ENCODE peak calls at places on chromosomes 7 and 10, in seven cellular contexts. H is H9, D is IMR-90, P is mesendoderm, E is H1, T is trophoblast cell, F is mesenchymal stem cell. I is an unnamed sample.

GRCh38 chr7:80147543-80148376 is 13.1 kb downstream of the GNAI1 start:
- DNase-seq in H (no peak), D (peak; percentile 87), P (no peak), E (no peak), T (peak; percentile 95), F (peak; percentile 87), I (no peak)

GRCh38 chr7:51175316-51175991 is 141.2 kb downstream of the COBL start:
- DNase-seq in H (peak; percentile 67), D (no peak), P (peak; percentile 57), E (no peak), T (no peak), F (no peak), I (no peak)

GRCh38 chr10:116787893-116788665 is 45.7 kb upstream of the HSPA12A start:
- DNase-seq in H (peak; percentile 89), D (peak; percentile 69), P (peak; percentile 81), E (peak; percentile 98), T (peak; percentile 67), F (peak; percentile 61), I (peak; percentile 77)

GRCh38 chr7:50467817-50468610 is 17.9 kb upstream of the FIGNL1 start:
- DNase-seq in H (peak; percentile 81), D (peak; percentile 58), P (peak; percentile 77), E (peak; percentile 92), T (peak; percentile 89), F (peak; percentile 67), I (peak; percentile 64)

GRCh38 chr10:33955676-33956075 is 621.2 kb upstream of the NRP1 start:
- DNase-seq in H (no peak), D (peak; percentile 20), P (no peak), E (no peak), T (no peak), F (no peak), I (no peak)

GRCh38 chr7:83827036-83827435 is 178.1 kb upstream of the SEMA3E start:
- DNase-seq in H (no peak), D (no peak), P (no peak), E (no peak), T (no peak), F (no peak), I (no peak)

GRCh38 chr10:104326991-104327610 is 11.2 kb downstream of the ITPRIP start:
- DNase-seq in H (no peak), D (no peak), P (no peak), E (no peak), T (no peak), F (no peak), I (no peak)

GRCh38 chr7:922334-923107 is 32.0 kb downstream of the ADAP1 start:
- DNase-seq in H (no peak), D (no peak), P (no peak), E (no peak), T (no peak), F (no peak), I (no peak)

GRCh38 chr7:37942934-37943610 is 22.6 kb downstream of the EPDR1 start:
- DNase-seq in H (peak; percentile 76), D (no peak), P (peak; percentile 72), E (peak; percentile 53), T (no peak), F (peak; percentile 18), I (peak; percentile 6)

GRCh38 chr10:53209941-53210611 is 437.5 kb upstream of the MBL2 start:
- DNase-seq in H (peak; percentile 38), D (peak; percentile 4), P (peak; percentile 85), E (no peak), T (peak; percentile 66), F (peak; percentile 29), I (no peak)

GRCh38 chr7:75650062-75650461 is 88.7 kb downstream of the HIP1 start:
- DNase-seq in H (peak; percentile 67), D (no peak), P (peak; percentile 53), E (peak; percentile 59), T (no peak), F (peak; percentile 22), I (no peak)

GRCh38 chr7:54253036-54253373 is 289.2 kb upstream of the VSTM2A start:
- DNase-seq in H (no peak), D (no peak), P (no peak), E (no peak), T (no peak), F (no peak), I (no peak)

GRCh38 chr7:44307301-44307900 is 18.0 kb downstream of the CAMK2B start:
- DNase-seq in H (peak; percentile 65), D (peak; percentile 19), P (peak; percentile 77), E (peak; percentile 49), T (no peak), F (peak; percentile 55), I (no peak)

GRCh38 chr10:1074748-1075358 is 18.7 kb downstream of the WDR37 start:
- DNase-seq in H (no peak), D (no peak), P (peak; percentile 30), E (peak; percentile 37), T (peak; percentile 14), F (no peak), I (no peak)

GRCh38 chr10:102154466-102155116 is 2.4 kb downstream of the NOLC1 start:
- DNase-seq in H (no peak), D (no peak), P (no peak), E (no peak), T (peak; percentile 90), F (no peak), I (no peak)

GRCh38 chr10:131117416-131118212 is 193.9 kb downstream of the TCERG1L start:
- DNase-seq in H (no peak), D (no peak), P (no peak), E (no peak), T (no peak), F (no peak), I (no peak)

GRCh38 chr7:10104292-10104691 is 869.4 kb upstream of the PHF14 start:
- DNase-seq in H (no peak), D (no peak), P (peak; percentile 33), E (no peak), T (no peak), F (no peak), I (no peak)

GRCh38 chr10:126001579-126001978 is 105.2 kb downstream of the FANK1 start:
- DNase-seq in H (no peak), D (no peak), P (peak; percentile 34), E (no peak), T (peak; percentile 81), F (no peak), I (no peak)

GRCh38 chr7:125065546-125065945 is 135.9 kb upstream of the POT1 start:
- DNase-seq in H (no peak), D (no peak), P (no peak), E (no peak), T (no peak), F (no peak), I (no peak)

DNA sequence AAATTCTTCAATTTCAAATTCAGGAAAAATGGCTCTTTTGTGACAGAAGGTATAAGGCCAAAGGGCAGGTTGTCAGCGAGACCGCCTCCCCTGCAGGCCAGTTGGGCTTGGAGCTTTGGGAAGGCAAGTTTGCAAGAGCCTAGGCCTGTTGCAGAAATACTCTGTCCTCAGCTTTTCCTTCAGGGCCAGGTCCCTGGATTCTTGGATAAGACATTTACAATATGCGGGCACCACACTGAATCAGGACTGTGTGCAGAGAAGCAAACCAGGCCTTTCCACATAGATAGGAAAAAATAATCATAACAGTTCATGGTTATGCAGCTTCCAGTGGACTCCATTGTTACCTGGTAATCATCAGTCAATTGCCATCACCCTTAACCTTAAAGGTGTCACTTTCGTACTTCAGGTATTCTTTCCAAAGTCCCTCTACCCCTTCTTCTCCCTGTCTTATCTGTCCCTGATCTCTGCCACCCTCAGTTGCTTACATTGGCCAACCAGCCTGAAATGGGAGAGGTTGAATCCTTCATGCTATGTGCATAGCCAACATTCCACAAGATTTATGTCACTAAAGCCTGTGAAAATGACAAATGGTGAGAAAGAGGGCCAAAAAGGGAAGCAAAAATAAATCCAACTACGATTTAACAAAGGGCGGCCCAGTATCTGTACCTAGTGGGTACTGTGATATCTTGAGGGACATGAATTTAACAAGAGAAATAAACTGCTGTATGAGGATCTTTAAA is 304.5 kb upstream of the NFE2L3 start:
- DNase-seq in H (no peak), D (peak; percentile 33), P (peak; percentile 89), E (no peak), T (peak; percentile 89), F (peak; percentile 43), I (no peak)
- H2BK5ac ChIP-seq in H (no peak overlapping the region), D (no peak overlapping the region), P (no peak overlapping the region), E (no peak overlapping the region), T (peak overlapping the region; percentile 99), F (peak overlapping the region; percentile 90), I (no peak overlapping the region)

GRCh38 chr7:86949779-86950260 is 109.6 kb downstream of the ELAPOR2 start:
- DNase-seq in H (no peak), D (no peak), P (no peak), E (no peak), T (no peak), F (no peak), I (no peak)

GRCh38 chr7:86949052-86949778 is 110.2 kb downstream of the ELAPOR2 start:
- DNase-seq in H (peak; percentile 38), D (no peak), P (no peak), E (no peak), T (no peak), F (no peak), I (no peak)

GRCh38 chr7:86951895-86952294 is 107.6 kb downstream of the ELAPOR2 start:
- DNase-seq in H (no peak), D (no peak), P (no peak), E (no peak), T (no peak), F (no peak), I (no peak)

GRCh38 chr7:86950944-86951343 is 108.5 kb downstream of the ELAPOR2 start:
- DNase-seq in H (no peak), D (no peak), P (no peak), E (no peak), T (no peak), F (no peak), I (no peak)

GRCh38 chr7:86950360-86950759 is 109.1 kb downstream of the ELAPOR2 start:
- DNase-seq in H (no peak), D (no peak), P (no peak), E (no peak), T (no peak), F (no peak), I (no peak)
- H2BK5ac ChIP-seq in H (no peak overlapping the region), D (no peak overlapping the region), P (no peak overlapping the region), E (no peak overlapping the region), T (no peak overlapping the region), F (no peak overlapping the region), I (no peak overlapping the region)

GRCh38 chr7:151857412-151857811 is 19.5 kb downstream of the PRKAG2 start:
- DNase-seq in H (no peak), D (no peak), P (no peak), E (no peak), T (no peak), F (no peak), I (no peak)
- H2BK5ac ChIP-seq in H (no peak overlapping the region), D (no peak overlapping the region), P (no peak overlapping the region), E (no peak overlapping the region), T (no peak overlapping the region), F (no peak overlapping the region), I (no peak overlapping the region)

GRCh38 chr10:15324113-15324512 is 47.0 kb downstream of the FAM171A1 start:
- DNase-seq in H (no peak), D (no peak), P (peak; percentile 42), E (no peak), T (no peak), F (no peak), I (no peak)

GRCh38 chr10:15321431-15322321 is 49.4 kb downstream of the FAM171A1 start:
- DNase-seq in H (no peak), D (peak; percentile 48), P (no peak), E (no peak), T (no peak), F (peak; percentile 35), I (no peak)

GRCh38 chr10:15316877-15317464 is 54.1 kb downstream of the FAM171A1 start:
- DNase-seq in H (no peak), D (no peak), P (no peak), E (no peak), T (no peak), F (peak; percentile 29), I (no peak)

GRCh38 chr10:15320118-15320517 is 51.0 kb downstream of the FAM171A1 start:
- DNase-seq in H (no peak), D (no peak), P (no peak), E (no peak), T (no peak), F (no peak), I (no peak)

GRCh38 chr10:15320522-15321203 is 50.4 kb downstream of the FAM171A1 start:
- DNase-seq in H (no peak), D (no peak), P (no peak), E (no peak), T (no peak), F (no peak), I (no peak)
- H2BK5ac ChIP-seq in H (no peak overlapping the region), D (no peak overlapping the region), P (no peak overlapping the region), E (no peak overlapping the region), T (no peak overlapping the region), F (no peak overlapping the region), I (no peak overlapping the region)